ENCODE peak calls at places on chromosomes 13 and 19, in nine cellular contexts. B is left ventricle myocardium superior, D is neural crest cell, X is HFF-Myc, W is AG09309, F is heart left ventricle, V is smooth muscle cell of the brain vasculature, C is HEK293T, Z is NCI-H187. T is an unnamed sample.

GRCh38 chr19:5003781-5004180 is 34.9 kb downstream of the KDM4B start:
- DNase-seq in X (no peak), C (no peak), B (no peak), W (no peak), D (no peak), F (no peak), V (no peak), Z (no peak), T (no peak)

GRCh38 chr19:488505-489417 is 7.5 kb upstream of the MADCAM1 start:
- DNase-seq in D (peak), W (peak), V (peak), C (peak), F (peak), X (peak), Z (peak), B (peak), T (peak)

GRCh38 chr19:5287066-5287465 is 53.5 kb downstream of the PTPRS start:
- DNase-seq in C (no peak), Z (no peak), V (no peak), W (no peak), X (no peak), B (no peak), D (no peak), F (no peak), T (no peak)

GRCh38 chr13:110915874-110916670 is 1.2 kb upstream of the ANKRD10 start:
- DNase-seq in C (no peak), X (no peak), D (no peak), B (no peak), W (peak), V (no peak), F (no peak), Z (no peak), T (no peak)

GRCh38 chr19:1672038-1672768 is 19.8 kb upstream of the TCF3 start:
- DNase-seq in F (no peak), C (peak), X (no peak), Z (no peak), W (no peak), B (peak), V (no peak), D (no peak), T (peak)

GRCh38 chr13:75533866-75534265 is 3.8 kb downstream of the COMMD6 start:
- DNase-seq in Z (no peak), V (no peak), C (no peak), F (no peak), X (no peak), B (no peak), W (no peak), D (no peak), T (no peak)

GRCh38 chr13:51324714-51325440 is 14.6 kb upstream of the SERPINE3 start:
- DNase-seq in X (no peak), W (no peak), C (no peak), B (no peak), V (no peak), F (no peak), D (no peak), Z (no peak), T (no peak)

GRCh38 chr19:33673258-33673875 is 51.6 kb downstream of the CHST8 start:
- DNase-seq in C (no peak), V (no peak), X (no peak), W (no peak), Z (no peak), F (no peak), B (no peak), D (no peak), T (no peak)

GRCh38 chr13:105232403-105232802 is 1303.1 kb downstream of the EFNB2 start:
- DNase-seq in W (no peak), X (no peak), B (no peak), Z (no peak), D (no peak), V (no peak), C (no peak), F (no peak), T (no peak)

GRCh38 chr19:58335630-58336029 is 8.8 kb downstream of the ZSCAN22 start:
- DNase-seq in D (no peak), V (no peak), B (no peak), X (no peak), F (no peak), W (no peak), Z (no peak), C (no peak), T (no peak)

GRCh38 chr13:101092985-101093384 is 323.3 kb downstream of the NALCN start:
- DNase-seq in C (no peak), X (no peak), B (no peak), D (no peak), Z (no peak), W (no peak), V (no peak), F (no peak), T (no peak)

GRCh38 chr13:98453254-98453843 is 123.6 kb downstream of the STK24 start:
- DNase-seq in W (no peak), C (no peak), F (no peak), X (no peak), B (no peak), Z (no peak), D (no peak), V (no peak), T (no peak)

GRCh38 chr13:86974251-86974994 is 696.7 kb upstream of the SLITRK5 start:
- DNase-seq in V (no peak), F (no peak), X (no peak), W (no peak), Z (no peak), D (no peak), C (no peak), B (no peak), T (no peak)

GRCh38 chr19:1522838-1523237 is 1.0 kb upstream of the PLK5 start:
- DNase-seq in W (no peak), F (no peak), B (no peak), C (no peak), X (no peak), D (no peak), V (no peak), Z (no peak), T (no peak)

GRCh38 chr13:113077953-113078894 is 27.4 kb upstream of the F7 start:
- DNase-seq in C (no peak), X (no peak), Z (no peak), V (no peak), D (no peak), B (peak), W (no peak), F (peak), T (no peak)

GRCh38 chr13:50340566-50341287 is 325.5 kb downstream of the KCNRG start:
- DNase-seq in C (no peak), X (no peak), W (no peak), V (no peak), F (peak), D (no peak), Z (peak), B (peak), T (no peak)

GRCh38 chr13:111485491-111486250 is 165.2 kb downstream of the TEX29 start:
- DNase-seq in F (no peak), B (no peak), V (no peak), W (no peak), X (no peak), C (no peak), Z (no peak), D (no peak), T (no peak)

GRCh38 chr19:45254044-45254531 is 3.0 kb downstream of the MARK4 start:
- DNase-seq in F (no peak), D (no peak), C (no peak), X (no peak), Z (no peak), B (no peak), W (no peak), V (no peak), T (no peak)

GRCh38 chr19:45767410-45767880 is 1.6 kb downstream of the SIX5 start:
- DNase-seq in X (no peak), D (peak), Z (peak), C (peak), B (peak), F (peak), W (peak), V (no peak), T (no peak)

GRCh38 chr19:4035582-4035981 is 28.0 kb downstream of the PIAS4 start:
- DNase-seq in X (no peak), C (no peak), W (no peak), B (no peak), Z (no peak), F (no peak), D (no peak), V (no peak), T (no peak)

GRCh38 chr13:21010621-21011020 is 50.8 kb downstream of the LATS2 start:
- DNase-seq in D (no peak), F (no peak), V (no peak), C (no peak), Z (no peak), B (no peak), X (no peak), W (no peak), T (no peak)

GRCh38 chr13:100674363-100674847 is at the start of gene TMTC4:
- DNase-seq in W (no peak), D (no peak), V (no peak), F (no peak), C (peak), B (no peak), Z (no peak), X (no peak), T (no peak)